ENCODE peak calls at places on chromosomes 13 and 19, in four cellular contexts. I is H1, D is HepG2, H is GM12878. S is an unnamed sample.

GRCh38 chr13:67343777-67344176 is 113.6 kb upstream of the PCDH9 start:
- DNase-seq in I (no peak), H (no peak), D (no peak), S (no peak)

GRCh38 chr13:107680115-107680514 is 535.2 kb downstream of the LIG4 start:
- DNase-seq in D (no peak), I (no peak), H (no peak), S (no peak)

GRCh38 chr13:46721054-46721453 is 75.9 kb downstream of the ESD start:
- DNase-seq in H (no peak), D (peak), I (no peak), S (no peak)

GRCh38 chr13:71515639-71516038 is 351.4 kb downstream of the DACH1 start:
- DNase-seq in I (no peak), D (no peak), H (no peak), S (no peak)

GRCh38 chr19:13881692-13882418 is 4.9 kb downstream of the NANOS3 start:
- DNase-seq in H (no peak), I (no peak), D (no peak), S (no peak)

GRCh38 chr19:38433268-38433733 is at the start of gene RYR1:
- DNase-seq in I (no peak), H (no peak), D (no peak), S (peak)

GRCh38 chr19:14342809-14343208 is 38.4 kb upstream of the ADGRE5 start:
- DNase-seq in I (no peak), H (no peak), D (no peak), S (peak)

GRCh38 chr13:110017379-110017778 is 231.0 kb upstream of the IRS2 start:
- DNase-seq in H (no peak), D (no peak), I (peak), S (no peak)

GRCh38 chr13:111093634-111094033 is 21.5 kb upstream of the ARHGEF7 start:
- DNase-seq in H (no peak), D (no peak), I (no peak), S (no peak)

GRCh38 chr13:59566544-59566943 is 597.2 kb downstream of the DIAPH3 start:
- DNase-seq in I (no peak), D (no peak), H (no peak), S (no peak)

GRCh38 chr19:6070179-6071102 is 39.9 kb downstream of the RFX2 start:
- DNase-seq in I (no peak), D (no peak), H (no peak), S (no peak)

GRCh38 chr19:46213806-46214205 is 15.7 kb upstream of the IGFL1 start:
- DNase-seq in H (no peak), I (no peak), D (no peak), S (no peak)

GRCh38 chr19:33376423-33376822 is 2.9 kb downstream of the CEBPG start:
- DNase-seq in I (no peak), D (peak), H (no peak), S (no peak)

GRCh38 chr13:30170569-30170968 is 136.8 kb downstream of the KATNAL1 start:
- DNase-seq in I (no peak), D (no peak), H (no peak), S (no peak)

GRCh38 chr19:13986348-13986904 is 19.7 kb downstream of the RFX1 start:
- DNase-seq in D (no peak), I (peak), H (peak), S (no peak)

GRCh38 chr19:45152504-45153338 is 8.1 kb downstream of the NKPD1 start:
- DNase-seq in D (no peak), H (no peak), I (no peak), S (no peak)

GRCh38 chr19:58561373-58562125 is 3.1 kb upstream of the UBE2M start:
- DNase-seq in H (no peak), I (no peak), D (no peak), S (no peak)

GRCh38 chr13:73599232-73600128 is 534.7 kb downstream of the KLF12 start:
- DNase-seq in D (no peak), I (no peak), H (no peak), S (no peak)

GRCh38 chr13:26412961-26413716 is 144.3 kb upstream of the WASF3 start:
- DNase-seq in D (no peak), H (no peak), I (no peak), S (no peak)

GRCh38 chr13:43261018-43261417 is 237.6 kb downstream of the DNAJC15 start:
- DNase-seq in H (no peak), D (no peak), I (no peak), S (no peak)

GRCh38 chr19:31666126-31666525 is 316.9 kb upstream of the TSHZ3 start:
- DNase-seq in I (no peak), D (no peak), H (no peak), S (no peak)

GRCh38 chr13:109868583-109869311 is 82.4 kb upstream of the IRS2 start:
- DNase-seq in I (no peak), H (no peak), D (no peak), S (no peak)

GRCh38 chr13:44257806-44258205 is 115.8 kb upstream of the SERP2 start:
- DNase-seq in H (no peak), D (no peak), I (no peak), S (no peak)

GRCh38 chr13:77980592-77980991 is 62.0 kb upstream of the EDNRB start:
- DNase-seq in H (no peak), I (no peak), D (no peak), S (no peak)

GRCh38 chr13:33445024-33445423 is 159.5 kb upstream of the STARD13 start:
- DNase-seq in H (no peak), I (no peak), D (peak), S (no peak)

GRCh38 chr13:46354143-46355087 is 32.6 kb downstream of the RUBCNL start:
- DNase-seq in D (peak), H (peak), I (no peak), S (no peak)

GRCh38 chr19:49336482-49337266 is 1.5 kb downstream of the CD37 start:
- DNase-seq in D (no peak), H (no peak), I (no peak), S (no peak)

GRCh38 chr19:49333426-49334288 is 1.5 kb upstream of the CD37 start:
- DNase-seq in D (no peak), I (no peak), H (peak), S (no peak)

GRCh38 chr19:49337267-49338022 is 2.2 kb downstream of the CD37 start:
- DNase-seq in D (no peak), I (no peak), H (no peak), S (no peak)

GRCh38 chr19:49335784-49336481 is 727 bp downstream of the CD37 start:
- DNase-seq in H (no peak), I (no peak), D (no peak), S (no peak)

DNA sequence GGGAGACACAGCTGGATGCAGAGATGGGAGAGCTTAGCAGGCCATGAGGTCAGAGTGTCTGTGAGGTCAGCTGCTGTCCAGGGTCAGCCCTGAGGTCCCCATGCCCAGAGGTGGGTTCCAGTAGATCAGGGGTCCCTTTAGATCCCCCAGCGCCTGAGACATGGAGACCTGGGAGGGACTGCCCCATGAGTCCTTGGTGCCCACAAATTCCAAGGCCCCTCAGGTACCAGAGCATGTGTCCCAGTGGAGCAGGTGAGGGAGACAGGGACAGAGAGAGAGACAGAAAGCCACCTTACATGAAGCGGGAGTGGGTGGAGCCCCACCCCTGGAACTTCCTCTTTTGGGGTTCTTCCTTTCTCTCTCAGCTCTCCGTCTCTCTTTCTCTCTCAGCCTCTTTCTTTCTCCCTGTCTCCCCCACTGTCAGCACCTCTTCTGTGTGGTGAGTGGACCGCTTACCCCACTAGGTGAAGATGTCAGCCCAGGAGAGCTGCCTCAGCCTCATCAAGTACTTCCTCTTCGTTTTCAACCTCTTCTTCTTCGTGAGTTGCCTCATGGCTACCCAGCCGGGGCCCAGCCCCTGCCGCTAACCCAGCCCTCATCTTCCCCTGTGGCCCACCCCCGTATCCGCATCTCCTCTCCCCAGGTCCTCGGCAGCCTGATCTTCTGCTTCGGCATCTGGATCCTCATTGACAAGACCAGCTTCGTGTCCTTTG is at the start of gene CD37:
- DNase-seq in D (no peak), H (no peak), I (no peak), S (peak)
- TF ChIP-seq BRCA1 in D (no peak), H (no peak), I (no peak), S (no peak)

GRCh38 chr13:38385152-38385891 is 35.7 kb downstream of the UFM1 start:
- DNase-seq in H (no peak), I (no peak), D (no peak), S (no peak)

GRCh38 chr13:38381840-38382239 is 32.2 kb downstream of the UFM1 start:
- DNase-seq in H (no peak), D (no peak), I (no peak), S (no peak)

GRCh38 chr13:38384171-38384570 is 34.5 kb downstream of the UFM1 start:
- DNase-seq in D (no peak), I (no peak), H (no peak), S (no peak)

GRCh38 chr13:38382946-38383345 is 33.3 kb downstream of the UFM1 start:
- DNase-seq in D (no peak), H (no peak), I (no peak), S (no peak)

GRCh38 chr13:38386421-38386820 is 36.8 kb downstream of the UFM1 start:
- DNase-seq in I (no peak), D (no peak), H (no peak), S (no peak)
- TF ChIP-seq BRCA1 in I (no peak), D (no peak), H (no peak), S (no peak)

GRCh38 chr13:52449323-52450011 is 967 bp downstream of the VPS36 start:
- DNase-seq in H (no peak), D (no peak), I (no peak), S (no peak)
- TF ChIP-seq BRCA1 in H (no peak), D (no peak), I (no peak), S (no peak)

GRCh38 chr19:1970003-1970805 is 29.2 kb downstream of the CSNK1G2 start:
- DNase-seq in D (no peak), H (no peak), I (no peak), S (no peak)
- TF ChIP-seq BRCA1 in D (no peak), H (no peak), I (no peak), S (no peak)

DNA sequence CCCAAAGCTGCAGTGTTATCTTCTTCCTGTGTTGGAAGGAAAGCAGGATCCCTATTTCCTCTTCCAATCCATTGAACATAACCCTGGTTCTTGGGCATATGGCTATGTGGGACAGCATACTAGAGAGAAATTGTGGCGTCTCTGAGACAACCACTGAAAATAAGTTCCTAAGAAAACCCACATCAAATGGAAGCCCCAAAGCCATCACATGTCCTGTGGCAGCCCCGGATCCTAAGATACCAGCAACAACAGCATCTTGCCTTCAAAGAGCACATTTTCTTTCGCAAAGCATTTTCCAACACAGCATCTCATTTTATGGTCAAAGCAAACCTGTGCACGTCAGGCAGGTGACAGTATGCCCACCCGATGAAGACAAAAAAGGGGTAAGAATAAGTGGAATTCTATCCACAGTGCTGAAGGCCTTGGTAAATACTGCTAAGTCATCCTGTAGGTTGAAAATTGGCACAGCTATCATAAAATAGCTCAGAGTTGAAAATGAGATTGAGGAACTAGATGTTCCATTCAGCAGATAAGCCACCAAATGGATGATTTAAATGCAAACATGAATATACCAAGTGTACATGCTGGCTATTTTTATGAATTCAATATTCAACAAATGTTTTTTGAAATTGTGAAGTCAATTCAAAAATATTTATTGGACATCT is 232.2 kb downstream of the DLEU7 start:
- DNase-seq in I (no peak), H (no peak), D (no peak), S (no peak)
- TF ChIP-seq BRCA1 in I (no peak), H (no peak), D (no peak), S (no peak)

DNA sequence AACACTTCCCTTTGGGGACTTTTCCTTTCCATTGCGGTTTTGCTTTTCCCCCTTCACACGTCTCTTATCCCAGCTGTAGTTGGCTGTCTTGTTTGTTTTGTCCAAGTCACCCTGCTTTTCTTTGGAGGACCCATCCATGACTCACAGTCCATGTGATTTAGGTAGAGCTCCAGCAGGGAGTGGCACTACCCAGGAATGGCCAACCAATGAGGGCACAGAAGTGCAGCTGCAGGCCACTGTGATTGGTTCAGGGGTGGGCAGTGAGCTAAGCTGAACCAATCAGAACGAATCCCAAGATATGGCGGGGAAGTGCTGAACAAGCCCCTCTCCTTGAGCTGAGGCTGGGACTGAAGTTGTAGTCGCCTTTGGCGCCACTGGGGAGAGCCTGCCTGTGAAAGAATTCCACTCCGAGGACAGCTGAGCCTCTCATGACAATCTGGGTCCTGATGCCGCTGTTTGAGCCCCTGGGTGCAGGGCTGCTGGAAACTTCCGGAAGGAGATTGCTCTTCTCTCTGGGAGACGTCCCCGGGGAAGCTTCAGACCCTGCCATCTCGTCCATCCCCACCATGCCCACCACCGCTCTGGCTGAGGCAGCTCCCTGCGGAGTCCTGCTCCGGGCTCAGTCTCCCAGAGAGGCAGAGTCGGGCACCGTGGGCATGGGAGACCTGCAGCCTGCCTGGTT is 62.9 kb upstream of the URI1 start:
- DNase-seq in H (no peak), I (no peak), D (peak), S (peak)
- TF ChIP-seq BRCA1 in H (no peak), I (no peak), D (no peak), S (no peak)

GRCh38 chr19:12255372-12255771 is 39.3 kb downstream of the ZNF44 start:
- DNase-seq in H (no peak), I (no peak), D (no peak), S (no peak)

GRCh38 chr19:12261554-12261953 is 33.1 kb downstream of the ZNF44 start:
- DNase-seq in H (no peak), D (no peak), I (no peak), S (no peak)

GRCh38 chr19:12260236-12260635 is 34.4 kb downstream of the ZNF44 start:
- DNase-seq in D (no peak), I (no peak), H (no peak), S (no peak)

GRCh38 chr19:12265921-12266704 is 28.6 kb downstream of the ZNF44 start:
- DNase-seq in H (no peak), D (no peak), I (no peak), S (no peak)

GRCh38 chr19:12260861-12261260 is 33.8 kb downstream of the ZNF44 start:
- DNase-seq in H (no peak), I (no peak), D (no peak), S (no peak)
- TF ChIP-seq BRCA1 in H (no peak), I (no peak), D (no peak), S (no peak)

GRCh38 chr13:106493569-106493968 is 41.9 kb downstream of the EFNB2 start:
- DNase-seq in I (no peak), H (peak), D (no peak), S (no peak)
- TF ChIP-seq BRCA1 in I (no peak), H (no peak), D (no peak), S (no peak)